ENCODE peak calls at places on chromosome 2, in five cellular contexts. One of them, this sample, is unnamed.

GRCh38 chr2:73218298-73218697 is 4.3 kb downstream of the SMYD5 start:
- DNase-seq in astrocyte of the spinal cord: peak
- DNase-seq in glutamatergic neuron: no peak
- DNase-seq in AG09319: no peak
- DNase-seq in fibroblast of the aortic adventitia: peak
- DNase-seq in this sample: no peak

GRCh38 chr2:167264380-167264779 is 376.1 kb downstream of the XIRP2 start:
- DNase-seq in astrocyte of the spinal cord: peak
- DNase-seq in glutamatergic neuron: no peak
- DNase-seq in AG09319: no peak
- DNase-seq in fibroblast of the aortic adventitia: no peak
- DNase-seq in this sample: no peak

GRCh38 chr2:102761763-102762162 is at the start of gene TMEM182:
- DNase-seq in astrocyte of the spinal cord: no peak
- DNase-seq in glutamatergic neuron: no peak
- DNase-seq in AG09319: no peak
- DNase-seq in fibroblast of the aortic adventitia: no peak
- DNase-seq in this sample: no peak

GRCh38 chr2:109242654-109243331 is 113.8 kb downstream of the SH3RF3 start:
- DNase-seq in astrocyte of the spinal cord: peak
- DNase-seq in glutamatergic neuron: no peak
- DNase-seq in AG09319: peak
- DNase-seq in fibroblast of the aortic adventitia: peak
- DNase-seq in this sample: no peak

GRCh38 chr2:29455202-29455885 is 340.1 kb downstream of the CLIP4 start:
- DNase-seq in astrocyte of the spinal cord: peak
- DNase-seq in glutamatergic neuron: no peak
- DNase-seq in AG09319: no peak
- DNase-seq in fibroblast of the aortic adventitia: no peak
- DNase-seq in this sample: no peak

GRCh38 chr2:223459328-223459939 is 142.7 kb downstream of the SCG2 start:
- DNase-seq in astrocyte of the spinal cord: peak
- DNase-seq in glutamatergic neuron: no peak
- DNase-seq in AG09319: no peak
- DNase-seq in fibroblast of the aortic adventitia: peak
- DNase-seq in this sample: no peak

GRCh38 chr2:144377929-144378328 is 142.0 kb downstream of the ZEB2 start:
- DNase-seq in astrocyte of the spinal cord: no peak
- DNase-seq in glutamatergic neuron: no peak
- DNase-seq in AG09319: no peak
- DNase-seq in fibroblast of the aortic adventitia: no peak
- DNase-seq in this sample: no peak

GRCh38 chr2:104254017-104254416 is 599.9 kb upstream of the POU3F3 start:
- DNase-seq in astrocyte of the spinal cord: no peak
- DNase-seq in glutamatergic neuron: no peak
- DNase-seq in AG09319: no peak
- DNase-seq in fibroblast of the aortic adventitia: no peak
- DNase-seq in this sample: no peak

GRCh38 chr2:240452471-240453256 is 17.2 kb downstream of the GPC1 start:
- DNase-seq in astrocyte of the spinal cord: peak
- DNase-seq in glutamatergic neuron: peak
- DNase-seq in AG09319: peak
- DNase-seq in fibroblast of the aortic adventitia: peak
- DNase-seq in this sample: no peak

GRCh38 chr2:27216416-27217137 is 592 bp upstream of the CAD start:
- DNase-seq in astrocyte of the spinal cord: no peak
- DNase-seq in glutamatergic neuron: no peak
- DNase-seq in AG09319: no peak
- DNase-seq in fibroblast of the aortic adventitia: no peak
- DNase-seq in this sample: no peak

GRCh38 chr2:128727914-128728313 is 409.2 kb upstream of the HS6ST1 start:
- DNase-seq in astrocyte of the spinal cord: peak
- DNase-seq in glutamatergic neuron: no peak
- DNase-seq in AG09319: peak
- DNase-seq in fibroblast of the aortic adventitia: peak
- DNase-seq in this sample: no peak

GRCh38 chr2:150591901-150592300 is 104.4 kb upstream of the RND3 start:
- DNase-seq in astrocyte of the spinal cord: peak
- DNase-seq in glutamatergic neuron: no peak
- DNase-seq in AG09319: no peak
- DNase-seq in fibroblast of the aortic adventitia: peak
- DNase-seq in this sample: no peak

GRCh38 chr2:62475172-62476011 is 30.6 kb downstream of the TMEM17 start:
- DNase-seq in astrocyte of the spinal cord: peak
- DNase-seq in glutamatergic neuron: no peak
- DNase-seq in AG09319: no peak
- DNase-seq in fibroblast of the aortic adventitia: no peak
- DNase-seq in this sample: no peak

GRCh38 chr2:223771480-223771879 is 65.9 kb downstream of the AP1S3 start:
- DNase-seq in astrocyte of the spinal cord: no peak
- DNase-seq in glutamatergic neuron: no peak
- DNase-seq in AG09319: peak
- DNase-seq in fibroblast of the aortic adventitia: no peak
- DNase-seq in this sample: no peak

GRCh38 chr2:223933098-223933800 is 11.9 kb downstream of the WDFY1 start:
- DNase-seq in astrocyte of the spinal cord: no peak
- DNase-seq in glutamatergic neuron: no peak
- DNase-seq in AG09319: no peak
- DNase-seq in fibroblast of the aortic adventitia: no peak
- DNase-seq in this sample: no peak

GRCh38 chr2:144479138-144479537 is 40.8 kb downstream of the ZEB2 start:
- DNase-seq in astrocyte of the spinal cord: peak
- DNase-seq in glutamatergic neuron: no peak
- DNase-seq in AG09319: no peak
- DNase-seq in fibroblast of the aortic adventitia: peak
- DNase-seq in this sample: no peak

GRCh38 chr2:73610111-73610510 is 32.1 kb downstream of the NAT8 start:
- DNase-seq in astrocyte of the spinal cord: no peak
- DNase-seq in glutamatergic neuron: no peak
- DNase-seq in AG09319: no peak
- DNase-seq in fibroblast of the aortic adventitia: no peak
- DNase-seq in this sample: no peak

GRCh38 chr2:13821255-13821880 is 811.1 kb upstream of the LRATD1 start:
- DNase-seq in astrocyte of the spinal cord: peak
- DNase-seq in glutamatergic neuron: no peak
- DNase-seq in AG09319: no peak
- DNase-seq in fibroblast of the aortic adventitia: peak
- DNase-seq in this sample: no peak

GRCh38 chr2:159083601-159084000 is 115.2 kb downstream of the TANC1 start:
- DNase-seq in astrocyte of the spinal cord: peak
- DNase-seq in glutamatergic neuron: no peak
- DNase-seq in AG09319: no peak
- DNase-seq in fibroblast of the aortic adventitia: no peak
- DNase-seq in this sample: no peak

GRCh38 chr2:71000780-71001591 is 6.3 kb upstream of the TEX261 start:
- DNase-seq in astrocyte of the spinal cord: peak
- DNase-seq in glutamatergic neuron: peak
- DNase-seq in AG09319: no peak
- DNase-seq in fibroblast of the aortic adventitia: peak
- DNase-seq in this sample: peak

GRCh38 chr2:203018181-203018580 is 3.5 kb downstream of the NBEAL1 start:
- DNase-seq in astrocyte of the spinal cord: peak
- DNase-seq in glutamatergic neuron: no peak
- DNase-seq in AG09319: no peak
- DNase-seq in fibroblast of the aortic adventitia: peak
- DNase-seq in this sample: no peak

DNA sequence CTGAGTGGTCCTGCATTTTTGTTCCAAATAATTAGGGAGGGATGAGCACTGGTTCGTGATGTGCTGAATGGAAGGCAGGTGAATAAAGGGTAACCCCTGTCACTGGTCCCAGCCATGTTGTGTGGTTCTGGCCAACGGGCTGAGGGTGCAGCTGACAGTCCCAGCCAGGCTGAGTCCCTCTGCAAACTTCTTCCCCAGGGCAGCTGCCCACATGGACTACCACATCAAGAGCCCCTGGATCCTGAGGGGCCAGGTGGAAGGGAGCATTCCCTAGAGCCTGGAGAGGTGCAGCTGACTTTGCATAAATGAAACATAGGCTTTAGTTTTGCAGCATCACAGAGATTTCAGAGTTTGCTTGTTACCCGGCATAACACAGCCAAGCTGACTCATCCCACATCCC is 219.8 kb upstream of the MYT1L start:
- DNase-seq in astrocyte of the spinal cord: no peak
- DNase-seq in glutamatergic neuron: no peak
- DNase-seq in AG09319: no peak
- DNase-seq in fibroblast of the aortic adventitia: no peak
- DNase-seq in this sample: no peak
- TF ChIP-seq CTCF in astrocyte of the spinal cord: no peak
- TF ChIP-seq CTCF in glutamatergic neuron: no peak
- TF ChIP-seq CTCF in AG09319: no peak
- TF ChIP-seq CTCF in fibroblast of the aortic adventitia: no peak
- TF ChIP-seq CTCF in this sample: no peak

GRCh38 chr2:33770023-33770422 is 170.9 kb upstream of the FAM98A start:
- DNase-seq in astrocyte of the spinal cord: no peak
- DNase-seq in glutamatergic neuron: no peak
- DNase-seq in AG09319: no peak
- DNase-seq in fibroblast of the aortic adventitia: no peak
- DNase-seq in this sample: no peak
- TF ChIP-seq CTCF in astrocyte of the spinal cord: no peak
- TF ChIP-seq CTCF in glutamatergic neuron: no peak
- TF ChIP-seq CTCF in AG09319: no peak
- TF ChIP-seq CTCF in fibroblast of the aortic adventitia: no peak
- TF ChIP-seq CTCF in this sample: no peak

DNA sequence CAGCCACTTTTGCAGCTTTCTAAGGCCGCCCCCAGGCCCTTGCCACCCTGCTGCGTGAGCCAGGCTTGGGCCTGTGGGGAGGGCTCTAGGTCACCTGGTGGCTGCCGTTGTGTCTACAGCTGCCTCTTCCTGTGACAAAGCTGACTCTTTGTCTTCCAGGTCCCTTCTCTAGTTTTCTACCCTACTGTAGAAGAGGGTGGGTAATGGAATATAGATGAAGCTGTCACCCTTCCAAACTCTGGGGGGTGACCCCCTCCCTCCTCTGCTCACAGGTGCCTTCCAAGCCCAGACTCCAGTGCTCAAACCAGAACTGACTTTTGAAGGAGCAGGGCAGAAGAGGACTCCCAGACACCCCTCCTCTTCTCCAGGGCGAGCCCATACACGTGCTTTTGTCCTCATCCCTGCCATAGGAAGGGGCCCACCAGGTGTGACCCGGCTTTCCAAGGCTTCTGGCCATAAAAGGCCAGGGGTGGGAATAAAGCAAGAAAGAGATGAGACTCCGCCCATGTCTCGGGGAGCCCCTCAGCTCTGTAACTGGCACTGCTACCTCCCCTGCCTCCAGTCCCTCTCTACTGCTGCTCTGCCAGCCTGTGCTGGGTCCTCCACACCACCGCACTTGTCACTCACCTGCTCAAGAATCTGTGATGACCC is 17.9 kb upstream of the SDC1 start:
- DNase-seq in astrocyte of the spinal cord: no peak
- DNase-seq in glutamatergic neuron: no peak
- DNase-seq in AG09319: no peak
- DNase-seq in fibroblast of the aortic adventitia: no peak
- DNase-seq in this sample: no peak
- TF ChIP-seq CTCF in astrocyte of the spinal cord: no peak
- TF ChIP-seq CTCF in glutamatergic neuron: no peak
- TF ChIP-seq CTCF in AG09319: no peak
- TF ChIP-seq CTCF in fibroblast of the aortic adventitia: no peak
- TF ChIP-seq CTCF in this sample: no peak

GRCh38 chr2:190856985-190857384 is 23.6 kb upstream of the GLS start:
- DNase-seq in astrocyte of the spinal cord: no peak
- DNase-seq in glutamatergic neuron: no peak
- DNase-seq in AG09319: no peak
- DNase-seq in fibroblast of the aortic adventitia: no peak
- DNase-seq in this sample: no peak
- TF ChIP-seq CTCF in astrocyte of the spinal cord: no peak
- TF ChIP-seq CTCF in glutamatergic neuron: no peak
- TF ChIP-seq CTCF in AG09319: no peak
- TF ChIP-seq CTCF in fibroblast of the aortic adventitia: no peak
- TF ChIP-seq CTCF in this sample: no peak

DNA sequence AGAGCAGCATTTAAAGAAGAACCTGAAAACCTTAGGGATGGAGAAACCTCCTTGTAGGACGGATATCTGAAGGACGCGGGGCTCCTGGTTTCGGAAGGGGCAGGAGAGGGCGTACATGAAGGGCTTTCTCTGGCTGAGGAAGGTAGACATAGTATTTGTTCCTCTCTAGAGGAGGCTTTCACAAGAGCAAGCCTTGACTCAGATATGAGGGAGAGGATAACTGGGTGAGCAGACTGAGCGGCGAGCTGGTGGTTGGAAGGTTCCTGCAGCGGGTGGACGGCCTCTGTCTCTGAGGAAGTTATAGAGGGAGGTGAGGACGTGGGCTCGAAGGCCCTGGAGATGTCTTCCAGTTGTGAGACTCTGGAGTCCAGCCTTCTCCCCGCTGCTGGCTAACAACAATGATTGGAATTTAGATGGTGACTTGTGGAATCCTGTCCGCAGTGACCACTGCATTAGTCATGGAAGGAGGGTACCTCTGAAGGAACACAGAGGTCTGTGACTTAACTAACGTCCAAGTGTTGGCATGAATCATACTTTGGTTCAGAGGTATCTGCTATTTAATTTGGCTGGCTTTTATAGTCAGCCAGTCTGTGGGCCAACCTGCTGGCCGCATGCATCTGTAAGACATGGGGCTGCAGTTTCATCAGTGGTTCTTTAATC is 80.9 kb downstream of the ASAP2 start:
- DNase-seq in astrocyte of the spinal cord: peak
- DNase-seq in glutamatergic neuron: no peak
- DNase-seq in AG09319: peak
- DNase-seq in fibroblast of the aortic adventitia: peak
- DNase-seq in this sample: no peak
- TF ChIP-seq CTCF in astrocyte of the spinal cord: no peak
- TF ChIP-seq CTCF in glutamatergic neuron: no peak
- TF ChIP-seq CTCF in AG09319: no peak
- TF ChIP-seq CTCF in fibroblast of the aortic adventitia: no peak
- TF ChIP-seq CTCF in this sample: no peak

GRCh38 chr2:28326873-28327495 is 65.7 kb upstream of the FOSL2 start:
- DNase-seq in astrocyte of the spinal cord: no peak
- DNase-seq in glutamatergic neuron: no peak
- DNase-seq in AG09319: no peak
- DNase-seq in fibroblast of the aortic adventitia: peak
- DNase-seq in this sample: no peak
- TF ChIP-seq CTCF in astrocyte of the spinal cord: no peak
- TF ChIP-seq CTCF in glutamatergic neuron: no peak
- TF ChIP-seq CTCF in AG09319: no peak
- TF ChIP-seq CTCF in fibroblast of the aortic adventitia: no peak
- TF ChIP-seq CTCF in this sample: no peak

GRCh38 chr2:161061786-161062185 is 98.4 kb upstream of the TANK start:
- DNase-seq in astrocyte of the spinal cord: no peak
- DNase-seq in glutamatergic neuron: no peak
- DNase-seq in AG09319: no peak
- DNase-seq in fibroblast of the aortic adventitia: no peak
- DNase-seq in this sample: no peak

GRCh38 chr2:161059388-161059787 is 100.8 kb upstream of the TANK start:
- DNase-seq in astrocyte of the spinal cord: no peak
- DNase-seq in glutamatergic neuron: no peak
- DNase-seq in AG09319: no peak
- DNase-seq in fibroblast of the aortic adventitia: no peak
- DNase-seq in this sample: no peak

GRCh38 chr2:161067846-161068245 is 92.4 kb upstream of the TANK start:
- DNase-seq in astrocyte of the spinal cord: no peak
- DNase-seq in glutamatergic neuron: no peak
- DNase-seq in AG09319: no peak
- DNase-seq in fibroblast of the aortic adventitia: no peak
- DNase-seq in this sample: no peak

GRCh38 chr2:161063074-161063945 is 96.9 kb upstream of the TANK start:
- DNase-seq in astrocyte of the spinal cord: peak
- DNase-seq in glutamatergic neuron: peak
- DNase-seq in AG09319: peak
- DNase-seq in fibroblast of the aortic adventitia: peak
- DNase-seq in this sample: peak

GRCh38 chr2:161063946-161064306 is 96.3 kb upstream of the TANK start:
- DNase-seq in astrocyte of the spinal cord: no peak
- DNase-seq in glutamatergic neuron: no peak
- DNase-seq in AG09319: no peak
- DNase-seq in fibroblast of the aortic adventitia: no peak
- DNase-seq in this sample: no peak
- TF ChIP-seq CTCF in astrocyte of the spinal cord: no peak
- TF ChIP-seq CTCF in glutamatergic neuron: peak
- TF ChIP-seq CTCF in AG09319: no peak
- TF ChIP-seq CTCF in fibroblast of the aortic adventitia: no peak
- TF ChIP-seq CTCF in this sample: no peak

This sample was measured in omental fat pad.